ENCODE peak calls at places on chromosome 20, in ten cellular contexts. One of them, this sample, is unnamed.

GRCh38 chr20:56181593-56181992 is 66.9 kb upstream of the MC3R start:
- DNase-seq in spleen: no peak
- DNase-seq in H1: no peak
- DNase-seq in hepatocyte: no peak
- DNase-seq in heart right ventricle: no peak
- DNase-seq in CD8-positive, alpha-beta memory T cell: no peak
- DNase-seq in endothelial cell of umbilical vein: no peak
- DNase-seq in prostate gland: no peak
- DNase-seq in CD4-positive, CD25-positive, alpha-beta regulatory T cell: no peak
- DNase-seq in stomach: no peak
- DNase-seq in this sample: no peak

GRCh38 chr20:18056174-18057105 is 1.3 kb downstream of the OVOL2 start:
- DNase-seq in CD8-positive, alpha-beta memory T cell: no peak
- DNase-seq in hepatocyte: peak
- DNase-seq in stomach: peak
- DNase-seq in spleen: no peak
- DNase-seq in endothelial cell of umbilical vein: no peak
- DNase-seq in prostate gland: no peak
- DNase-seq in heart right ventricle: no peak
- DNase-seq in H1: no peak
- DNase-seq in CD4-positive, CD25-positive, alpha-beta regulatory T cell: no peak
- DNase-seq in this sample: no peak

GRCh38 chr20:57818418-57818817 is 108.6 kb upstream of the PMEPA1 start:
- DNase-seq in endothelial cell of umbilical vein: no peak
- DNase-seq in CD4-positive, CD25-positive, alpha-beta regulatory T cell: no peak
- DNase-seq in spleen: no peak
- DNase-seq in prostate gland: no peak
- DNase-seq in hepatocyte: no peak
- DNase-seq in heart right ventricle: no peak
- DNase-seq in H1: no peak
- DNase-seq in CD8-positive, alpha-beta memory T cell: no peak
- DNase-seq in stomach: no peak
- DNase-seq in this sample: no peak

GRCh38 chr20:6277661-6278060 is 154.8 kb upstream of the FERMT1 start:
- DNase-seq in hepatocyte: no peak
- DNase-seq in stomach: no peak
- DNase-seq in CD4-positive, CD25-positive, alpha-beta regulatory T cell: no peak
- DNase-seq in CD8-positive, alpha-beta memory T cell: no peak
- DNase-seq in endothelial cell of umbilical vein: peak
- DNase-seq in heart right ventricle: no peak
- DNase-seq in H1: no peak
- DNase-seq in prostate gland: no peak
- DNase-seq in spleen: no peak
- DNase-seq in this sample: no peak

GRCh38 chr20:53839423-53840176 is 230.8 kb downstream of the BCAS1 start:
- DNase-seq in endothelial cell of umbilical vein: no peak
- DNase-seq in heart right ventricle: no peak
- DNase-seq in CD4-positive, CD25-positive, alpha-beta regulatory T cell: peak
- DNase-seq in stomach: peak
- DNase-seq in hepatocyte: no peak
- DNase-seq in prostate gland: no peak
- DNase-seq in CD8-positive, alpha-beta memory T cell: peak
- DNase-seq in spleen: peak
- DNase-seq in H1: no peak
- DNase-seq in this sample: no peak

GRCh38 chr20:32207626-32208498 is at the start of the genes PLAGL2 and POFUT1:
- DNase-seq in CD4-positive, CD25-positive, alpha-beta regulatory T cell: peak
- DNase-seq in endothelial cell of umbilical vein: peak
- DNase-seq in spleen: peak
- DNase-seq in CD8-positive, alpha-beta memory T cell: peak
- DNase-seq in heart right ventricle: peak
- DNase-seq in prostate gland: peak
- DNase-seq in hepatocyte: peak
- DNase-seq in H1: no peak
- DNase-seq in stomach: peak
- DNase-seq in this sample: peak

GRCh38 chr20:57509665-57510237 is 15.2 kb downstream of the CTCFL start:
- DNase-seq in spleen: no peak
- DNase-seq in heart right ventricle: no peak
- DNase-seq in CD8-positive, alpha-beta memory T cell: no peak
- DNase-seq in hepatocyte: no peak
- DNase-seq in prostate gland: no peak
- DNase-seq in CD4-positive, CD25-positive, alpha-beta regulatory T cell: peak
- DNase-seq in stomach: peak
- DNase-seq in H1: no peak
- DNase-seq in endothelial cell of umbilical vein: no peak
- DNase-seq in this sample: no peak

GRCh38 chr20:13819885-13820645 is 35.2 kb downstream of the NDUFAF5 start:
- DNase-seq in hepatocyte: peak
- DNase-seq in spleen: no peak
- DNase-seq in stomach: peak
- DNase-seq in CD4-positive, CD25-positive, alpha-beta regulatory T cell: peak
- DNase-seq in H1: no peak
- DNase-seq in endothelial cell of umbilical vein: peak
- DNase-seq in heart right ventricle: peak
- DNase-seq in prostate gland: peak
- DNase-seq in CD8-positive, alpha-beta memory T cell: no peak
- DNase-seq in this sample: peak

GRCh38 chr20:62708591-62709536 is at the start of gene NTSR1:
- DNase-seq in CD4-positive, CD25-positive, alpha-beta regulatory T cell: no peak
- DNase-seq in spleen: no peak
- DNase-seq in endothelial cell of umbilical vein: no peak
- DNase-seq in hepatocyte: no peak
- DNase-seq in H1: no peak
- DNase-seq in heart right ventricle: no peak
- DNase-seq in stomach: no peak
- DNase-seq in CD8-positive, alpha-beta memory T cell: no peak
- DNase-seq in prostate gland: no peak
- DNase-seq in this sample: no peak
- H3K4me3 ChIP-seq in CD4-positive, CD25-positive, alpha-beta regulatory T cell: no peak
- H3K4me3 ChIP-seq in spleen: peak
- H3K4me3 ChIP-seq in endothelial cell of umbilical vein: no peak
- H3K4me3 ChIP-seq in hepatocyte: no peak
- H3K4me3 ChIP-seq in H1: peak
- H3K4me3 ChIP-seq in heart right ventricle: peak
- H3K4me3 ChIP-seq in stomach: peak
- H3K4me3 ChIP-seq in CD8-positive, alpha-beta memory T cell: no peak
- H3K4me3 ChIP-seq in prostate gland: no peak
- H3K4me3 ChIP-seq in this sample: no peak

GRCh38 chr20:45058168-45058850 is 42.6 kb downstream of the KCNS1 start:
- DNase-seq in prostate gland: no peak
- DNase-seq in hepatocyte: no peak
- DNase-seq in spleen: no peak
- DNase-seq in heart right ventricle: no peak
- DNase-seq in endothelial cell of umbilical vein: no peak
- DNase-seq in H1: no peak
- DNase-seq in CD8-positive, alpha-beta memory T cell: no peak
- DNase-seq in stomach: no peak
- DNase-seq in CD4-positive, CD25-positive, alpha-beta regulatory T cell: no peak
- DNase-seq in this sample: no peak
- H3K27ac ChIP-seq in prostate gland: no peak
- H3K27ac ChIP-seq in hepatocyte: no peak
- H3K27ac ChIP-seq in spleen: peak
- H3K27ac ChIP-seq in heart right ventricle: no peak
- H3K27ac ChIP-seq in endothelial cell of umbilical vein: no peak
- H3K27ac ChIP-seq in H1: no peak
- H3K27ac ChIP-seq in CD8-positive, alpha-beta memory T cell: no peak
- H3K27ac ChIP-seq in stomach: no peak
- H3K27ac ChIP-seq in CD4-positive, CD25-positive, alpha-beta regulatory T cell: peak
- H3K27ac ChIP-seq in this sample: no peak

GRCh38 chr20:34210271-34210670 is 31.0 kb upstream of the ASIP start:
- DNase-seq in CD8-positive, alpha-beta memory T cell: no peak
- DNase-seq in heart right ventricle: no peak
- DNase-seq in H1: no peak
- DNase-seq in hepatocyte: no peak
- DNase-seq in prostate gland: no peak
- DNase-seq in stomach: no peak
- DNase-seq in spleen: no peak
- DNase-seq in endothelial cell of umbilical vein: no peak
- DNase-seq in CD4-positive, CD25-positive, alpha-beta regulatory T cell: no peak
- DNase-seq in this sample: no peak
- H3K4me3 ChIP-seq in CD8-positive, alpha-beta memory T cell: no peak
- H3K4me3 ChIP-seq in heart right ventricle: no peak
- H3K4me3 ChIP-seq in H1: no peak
- H3K4me3 ChIP-seq in hepatocyte: no peak
- H3K4me3 ChIP-seq in prostate gland: no peak
- H3K4me3 ChIP-seq in stomach: no peak
- H3K4me3 ChIP-seq in spleen: no peak
- H3K4me3 ChIP-seq in endothelial cell of umbilical vein: no peak
- H3K4me3 ChIP-seq in CD4-positive, CD25-positive, alpha-beta regulatory T cell: no peak
- H3K4me3 ChIP-seq in this sample: no peak

GRCh38 chr20:19757487-19757972 is 528 bp upstream of the RIN2 start:
- DNase-seq in CD8-positive, alpha-beta memory T cell: no peak
- DNase-seq in prostate gland: peak
- DNase-seq in spleen: peak
- DNase-seq in hepatocyte: peak
- DNase-seq in CD4-positive, CD25-positive, alpha-beta regulatory T cell: no peak
- DNase-seq in heart right ventricle: peak
- DNase-seq in endothelial cell of umbilical vein: peak
- DNase-seq in H1: no peak
- DNase-seq in stomach: peak
- DNase-seq in this sample: peak
- H3K27ac ChIP-seq in CD8-positive, alpha-beta memory T cell: no peak
- H3K27ac ChIP-seq in prostate gland: peak
- H3K27ac ChIP-seq in spleen: peak
- H3K27ac ChIP-seq in hepatocyte: peak
- H3K27ac ChIP-seq in CD4-positive, CD25-positive, alpha-beta regulatory T cell: no peak
- H3K27ac ChIP-seq in heart right ventricle: peak
- H3K27ac ChIP-seq in endothelial cell of umbilical vein: peak
- H3K27ac ChIP-seq in H1: no peak
- H3K27ac ChIP-seq in stomach: peak
- H3K27ac ChIP-seq in this sample: peak

DNA sequence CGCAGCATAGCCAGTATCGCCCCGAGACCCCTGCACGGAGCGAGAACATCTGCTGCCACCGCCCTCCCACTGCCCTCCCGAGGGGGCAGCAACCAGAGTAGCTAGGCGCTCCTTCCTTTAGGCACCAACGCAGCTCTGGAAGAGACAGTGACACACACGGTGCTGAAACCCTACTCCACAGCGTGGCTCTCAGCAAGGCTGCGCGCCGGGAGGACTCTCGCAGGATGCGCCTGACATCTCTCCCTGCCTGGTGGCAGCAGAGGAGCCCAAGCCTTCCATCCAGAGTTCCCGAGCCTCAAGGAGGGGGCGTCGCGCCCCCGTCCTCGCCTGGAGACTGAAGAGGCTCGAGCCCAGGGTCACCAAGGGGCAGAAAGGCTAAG is 2.1 kb downstream of the TAF4 start:
- DNase-seq in hepatocyte: peak
- DNase-seq in endothelial cell of umbilical vein: no peak
- DNase-seq in stomach: no peak
- DNase-seq in CD4-positive, CD25-positive, alpha-beta regulatory T cell: no peak
- DNase-seq in heart right ventricle: no peak
- DNase-seq in spleen: peak
- DNase-seq in prostate gland: no peak
- DNase-seq in CD8-positive, alpha-beta memory T cell: no peak
- DNase-seq in H1: no peak
- DNase-seq in this sample: peak
- H3K4me3 ChIP-seq in hepatocyte: peak
- H3K4me3 ChIP-seq in endothelial cell of umbilical vein: no peak
- H3K4me3 ChIP-seq in stomach: peak
- H3K4me3 ChIP-seq in CD4-positive, CD25-positive, alpha-beta regulatory T cell: no peak
- H3K4me3 ChIP-seq in heart right ventricle: peak
- H3K4me3 ChIP-seq in spleen: peak
- H3K4me3 ChIP-seq in prostate gland: peak
- H3K4me3 ChIP-seq in CD8-positive, alpha-beta memory T cell: no peak
- H3K4me3 ChIP-seq in H1: peak
- H3K4me3 ChIP-seq in this sample: peak

GRCh38 chr20:23379772-23380171 is 17.8 kb downstream of the GZF1 start:
- DNase-seq in spleen: no peak
- DNase-seq in hepatocyte: no peak
- DNase-seq in H1: no peak
- DNase-seq in heart right ventricle: no peak
- DNase-seq in stomach: no peak
- DNase-seq in endothelial cell of umbilical vein: no peak
- DNase-seq in CD4-positive, CD25-positive, alpha-beta regulatory T cell: no peak
- DNase-seq in CD8-positive, alpha-beta memory T cell: no peak
- DNase-seq in prostate gland: no peak
- DNase-seq in this sample: no peak
- H3K27ac ChIP-seq in spleen: no peak
- H3K27ac ChIP-seq in hepatocyte: no peak
- H3K27ac ChIP-seq in H1: no peak
- H3K27ac ChIP-seq in heart right ventricle: no peak
- H3K27ac ChIP-seq in stomach: no peak
- H3K27ac ChIP-seq in endothelial cell of umbilical vein: no peak
- H3K27ac ChIP-seq in CD4-positive, CD25-positive, alpha-beta regulatory T cell: no peak
- H3K27ac ChIP-seq in CD8-positive, alpha-beta memory T cell: no peak
- H3K27ac ChIP-seq in prostate gland: no peak
- H3K27ac ChIP-seq in this sample: no peak

DNA sequence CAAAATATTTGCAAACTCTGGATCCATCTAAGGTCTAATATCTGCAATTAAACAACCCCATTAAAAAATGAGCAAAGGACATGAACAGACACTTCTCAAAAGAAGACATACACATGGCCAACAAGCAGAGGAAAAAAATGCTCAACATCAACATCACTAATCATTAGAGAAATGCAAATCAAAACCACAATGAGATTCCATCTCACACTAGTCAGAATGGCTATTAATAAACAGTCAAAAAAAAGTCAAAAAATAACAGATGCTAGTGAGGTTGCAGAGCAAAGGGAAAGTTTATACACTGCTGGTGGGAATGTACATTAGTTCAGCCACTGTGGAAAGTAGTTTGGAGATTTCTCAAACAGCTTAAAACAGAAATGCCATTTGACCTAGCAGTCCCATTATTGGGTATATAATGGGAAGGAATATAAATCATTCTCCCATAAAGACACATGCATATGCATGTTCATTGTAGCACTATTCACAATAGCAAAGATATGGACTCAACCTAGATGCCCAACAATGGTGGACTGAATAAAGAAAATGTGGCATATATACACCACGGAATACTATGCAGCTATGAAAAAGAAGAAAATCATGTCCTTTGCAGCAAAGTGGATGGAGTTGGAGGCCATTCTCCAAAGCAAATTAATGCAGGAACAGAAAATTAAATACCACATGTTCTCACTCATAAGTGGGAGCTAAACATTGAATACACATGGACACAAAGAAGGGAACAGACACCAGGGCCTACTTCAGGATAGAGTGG is 9.1 kb downstream of the ZNFX1 start:
- DNase-seq in heart right ventricle: no peak
- DNase-seq in stomach: no peak
- DNase-seq in spleen: no peak
- DNase-seq in prostate gland: no peak
- DNase-seq in CD8-positive, alpha-beta memory T cell: no peak
- DNase-seq in CD4-positive, CD25-positive, alpha-beta regulatory T cell: no peak
- DNase-seq in hepatocyte: no peak
- DNase-seq in H1: no peak
- DNase-seq in endothelial cell of umbilical vein: no peak
- DNase-seq in this sample: no peak
- H3K4me3 ChIP-seq in heart right ventricle: no peak
- H3K4me3 ChIP-seq in stomach: peak
- H3K4me3 ChIP-seq in spleen: peak
- H3K4me3 ChIP-seq in prostate gland: no peak
- H3K4me3 ChIP-seq in CD8-positive, alpha-beta memory T cell: no peak
- H3K4me3 ChIP-seq in CD4-positive, CD25-positive, alpha-beta regulatory T cell: peak
- H3K4me3 ChIP-seq in hepatocyte: no peak
- H3K4me3 ChIP-seq in H1: no peak
- H3K4me3 ChIP-seq in endothelial cell of umbilical vein: no peak
- H3K4me3 ChIP-seq in this sample: no peak

GRCh38 chr20:37223053-37223452 is 38.6 kb downstream of the GHRH start:
- DNase-seq in heart right ventricle: no peak
- DNase-seq in spleen: no peak
- DNase-seq in hepatocyte: peak
- DNase-seq in prostate gland: no peak
- DNase-seq in CD4-positive, CD25-positive, alpha-beta regulatory T cell: peak
- DNase-seq in endothelial cell of umbilical vein: no peak
- DNase-seq in H1: no peak
- DNase-seq in stomach: no peak
- DNase-seq in CD8-positive, alpha-beta memory T cell: no peak
- DNase-seq in this sample: no peak
- H3K27ac ChIP-seq in heart right ventricle: no peak
- H3K27ac ChIP-seq in spleen: peak
- H3K27ac ChIP-seq in hepatocyte: peak
- H3K27ac ChIP-seq in prostate gland: no peak
- H3K27ac ChIP-seq in CD4-positive, CD25-positive, alpha-beta regulatory T cell: no peak
- H3K27ac ChIP-seq in endothelial cell of umbilical vein: no peak
- H3K27ac ChIP-seq in H1: no peak
- H3K27ac ChIP-seq in stomach: no peak
- H3K27ac ChIP-seq in CD8-positive, alpha-beta memory T cell: no peak
- H3K27ac ChIP-seq in this sample: no peak